ENCODE peak calls at places on chromosomes 13 and 19, in five cellular contexts. Z is HEK293T, I is GM12865, V is T-cell, D is GM23338. G is an unnamed sample.

GRCh38 chr19:10283301-10283733 is 3.4 kb upstream of the ICAM4 start:
- DNase-seq in I (no peak), D (no peak), V (no peak), Z (no peak), G (no peak)

GRCh38 chr13:40130871-40131636 is 475.6 kb downstream of the COG6 start:
- DNase-seq in V (no peak), D (no peak), I (no peak), Z (no peak), G (peak; percentile 19)

GRCh38 chr19:29497686-29498436 is 27.9 kb upstream of the VSTM2B start:
- DNase-seq in V (no peak), Z (no peak), D (no peak), I (no peak), G (no peak)

GRCh38 chr19:43527860-43528622 is 1.0 kb upstream of the ETHE1 start:
- DNase-seq in D (no peak), I (peak; percentile 25), Z (no peak), V (no peak), G (no peak)

GRCh38 chr19:48991011-48991609 is 2.0 kb downstream of the GYS1 start:
- DNase-seq in I (no peak), D (no peak), V (no peak), Z (no peak), G (no peak)

GRCh38 chr19:13300421-13301030 is 150.3 kb downstream of the IER2 start:
- DNase-seq in D (no peak), Z (no peak), V (no peak), I (no peak), G (no peak)

GRCh38 chr13:100089633-100090032 is 740 bp downstream of the PCCA start:
- DNase-seq in V (peak; percentile 4), Z (no peak), I (peak; percentile 44), D (no peak), G (no peak)

GRCh38 chr13:72953391-72953960 is 105.3 kb upstream of the KLF5 start:
- DNase-seq in V (no peak), D (no peak), I (no peak), Z (no peak), G (no peak)

GRCh38 chr19:3450796-3451411 is 29.4 kb downstream of the SMIM24 start:
- DNase-seq in Z (no peak), I (peak; percentile 62), V (no peak), D (no peak), G (peak; percentile 91)

GRCh38 chr13:44237276-44237767 is 136.3 kb upstream of the SERP2 start:
- DNase-seq in D (no peak), I (peak; percentile 82), Z (no peak), V (no peak), G (peak; percentile 94)

GRCh38 chr13:109698779-109699178 is 87.6 kb downstream of the IRS2 start:
- DNase-seq in V (no peak), Z (no peak), I (no peak), D (no peak), G (peak; percentile 67)

GRCh38 chr19:31204115-31204514 is 145.1 kb downstream of the TSHZ3 start:
- DNase-seq in D (no peak), I (no peak), Z (no peak), V (no peak), G (no peak)

GRCh38 chr13:40132249-40132648 is 476.8 kb downstream of the COG6 start:
- DNase-seq in D (no peak), Z (no peak), I (no peak), V (no peak), G (no peak)

GRCh38 chr13:94999871-95000270 is 287.5 kb upstream of the SOX21 start:
- DNase-seq in V (no peak), Z (no peak), I (no peak), D (no peak), G (no peak)

GRCh38 chr19:2032296-2032941 is 16.9 kb upstream of the BTBD2 start:
- DNase-seq in D (no peak), Z (no peak), V (no peak), I (no peak), G (peak; percentile 91)

GRCh38 chr13:25977216-25977615 is 74.6 kb downstream of the SHISA2 start:
- DNase-seq in I (no peak), D (peak; percentile 93), V (no peak), Z (no peak), G (no peak)

GRCh38 chr13:114319441-114319871 is 5.2 kb downstream of the CHAMP1 start:
- DNase-seq in I (no peak), Z (no peak), V (no peak), D (no peak), G (peak; percentile 79)

GRCh38 chr19:44800461-44800860 is 8.4 kb upstream of the BCAM start:
- DNase-seq in D (peak; percentile 96), Z (peak; percentile 89), V (peak; percentile 73), I (peak; percentile 88), G (peak; percentile 92)

GRCh38 chr19:9370747-9371619 is 8.2 kb downstream of the ZNF177 start:
- DNase-seq in I (no peak), D (no peak), V (no peak), Z (no peak), G (no peak)

GRCh38 chr13:114045113-114045735 is 71.3 kb upstream of the C13orf46 start:
- DNase-seq in Z (no peak), D (no peak), V (no peak), I (no peak), G (no peak)

GRCh38 chr19:29774126-29774525 is 37.7 kb upstream of the CCNE1 start:
- DNase-seq in V (no peak), I (no peak), D (no peak), Z (no peak), G (no peak)

GRCh38 chr13:95354156-95354555 is 52.9 kb upstream of the ABCC4 start:
- DNase-seq in Z (no peak), V (no peak), D (no peak), I (no peak), G (no peak)

GRCh38 chr13:113155201-113155600 is 3.2 kb upstream of the PROZ start:
- DNase-seq in D (no peak), V (no peak), Z (no peak), I (no peak), G (no peak)

GRCh38 chr19:10871711-10872550 is 578 bp downstream of the CARM1 start:
- DNase-seq in D (peak; percentile 58), I (peak; percentile 60), Z (no peak), V (peak; percentile 23), G (no peak)

GRCh38 chr19:10120538-10121198 is 969 bp upstream of the EIF3G start:
- DNase-seq in V (no peak), Z (no peak), I (no peak), D (no peak), G (peak; percentile 82)

GRCh38 chr13:80012281-80012680 is 328.6 kb downstream of the SPRY2 start:
- DNase-seq in V (no peak), Z (no peak), I (peak; percentile 8), D (no peak), G (no peak)

GRCh38 chr13:112614835-112615234 is 26.9 kb upstream of the TUBGCP3 start:
- DNase-seq in I (no peak), Z (no peak), D (no peak), V (no peak), G (no peak)

GRCh38 chr13:83722443-83722842 is 159.8 kb downstream of the SLITRK1 start:
- DNase-seq in I (no peak), Z (no peak), D (peak; percentile 29), V (no peak), G (no peak)

GRCh38 chr19:31444931-31445330 is 95.7 kb upstream of the TSHZ3 start:
- DNase-seq in V (no peak), I (no peak), Z (no peak), D (no peak), G (no peak)

GRCh38 chr19:8900421-8900820 is 68.2 kb downstream of the MBD3L1 start:
- DNase-seq in V (no peak), I (no peak), D (no peak), Z (no peak), G (no peak)

GRCh38 chr13:96780105-96780504 is 214.2 kb downstream of the OXGR1 start:
- DNase-seq in D (no peak), Z (no peak), V (no peak), I (no peak), G (no peak)

GRCh38 chr19:4278460-4278901 is 585 bp upstream of the SHD start:
- DNase-seq in D (peak; percentile 59), V (no peak), Z (no peak), I (no peak), G (peak; percentile 0)

GRCh38 chr13:90084684-90085290 is 1262.7 kb upstream of the MIR17HG start:
- DNase-seq in Z (no peak), D (no peak), I (no peak), V (no peak), G (peak; percentile 33)

GRCh38 chr13:99426426-99426825 is 74.8 kb upstream of the TM9SF2 start:
- DNase-seq in V (no peak), D (no peak), I (peak; percentile 24), Z (no peak), G (no peak)

GRCh38 chr13:100506600-100507422 is 81.8 kb downstream of the GGACT start:
- DNase-seq in V (no peak), Z (no peak), D (no peak), I (peak; percentile 44), G (no peak)

GRCh38 chr13:24130134-24130792 is 30.3 kb upstream of the SPATA13 start:
- DNase-seq in V (no peak), Z (no peak), D (no peak), I (peak; percentile 10), G (no peak)

GRCh38 chr19:543912-544608 is at the start of gene GZMM:
- DNase-seq in D (no peak), V (peak; percentile 83), Z (no peak), I (no peak), G (no peak)

GRCh38 chr19:58394821-58395219 is 636 bp upstream of the RNF225 start:
- DNase-seq in I (no peak), D (no peak), V (no peak), Z (no peak), G (no peak)

GRCh38 chr13:75889427-75889826 is 253.3 kb downstream of the LMO7 start:
- DNase-seq in Z (no peak), V (no peak), D (peak; percentile 48), I (no peak), G (no peak)

G was measured in AG08395.